ENCODE peak calls at places on chromosomes 16 and 17, in seven cellular contexts. B is T-helper 1 cell; W is AML-193; A is NCI-H1092 treated with DMSO at 0.1 percent for 48 hours; F is CD4-positive, alpha-beta T cell; V is bronchial epithelial cell; P is BE2C. C is an unnamed sample.

GRCh38 chr16:57472665-57473060 is 10.2 kb downstream of the POLR2C start:
- DNase-seq in B (no peak), W (no peak), A (no peak), F (no peak), V (no peak), P (peak; percentile 79), C (no peak)

GRCh38 chr17:30093463-30094147 is 23.0 kb upstream of the NSRP1 start:
- DNase-seq in B (peak; percentile 31), W (peak; percentile 78), A (peak; percentile 58), F (peak; percentile 20), V (peak; percentile 44), P (peak; percentile 27), C (peak; percentile 41)

GRCh38 chr17:19570497-19571151 is 37.0 kb downstream of the SLC47A1 start:
- DNase-seq in B (no peak), W (no peak), A (no peak), F (no peak), V (no peak), P (no peak), C (no peak)

GRCh38 chr17:75695141-75695829 is 26.0 kb upstream of the ITGB4 start:
- DNase-seq in B (no peak), W (no peak), A (no peak), F (no peak), V (peak; percentile 91), P (no peak), C (no peak)

GRCh38 chr17:29726721-29727252 is 104.1 kb upstream of the CORO6 start:
- DNase-seq in B (no peak), W (peak; percentile 89), A (no peak), F (no peak), V (peak; percentile 59), P (peak; percentile 41), C (peak; percentile 66)

GRCh38 chr16:73565925-73566324 is 518.0 kb upstream of the ZFHX3 start:
- DNase-seq in B (no peak), W (no peak), A (no peak), F (no peak), V (no peak), P (no peak), C (no peak)

GRCh38 chr17:61335845-61336655 is 63.6 kb upstream of the TBX2 start:
- DNase-seq in B (no peak), W (no peak), A (peak; percentile 98), F (no peak), V (no peak), P (no peak), C (no peak)

GRCh38 chr16:27448531-27449433 is 46.8 kb downstream of the IL21R start:
- DNase-seq in B (no peak), W (no peak), A (peak; percentile 95), F (no peak), V (no peak), P (no peak), C (no peak)

GRCh38 chr16:20946015-20946629 is 45.6 kb downstream of the LYRM1 start:
- DNase-seq in B (no peak), W (no peak), A (no peak), F (no peak), V (no peak), P (no peak), C (no peak)

GRCh38 chr17:68433911-68434503 is 23.3 kb downstream of the WIPI1 start:
- DNase-seq in B (no peak), W (no peak), A (no peak), F (no peak), V (no peak), P (no peak), C (no peak)

GRCh38 chr16:30839523-30840227 is 52.7 kb upstream of the ZNF629 start:
- DNase-seq in B (no peak), W (no peak), A (no peak), F (no peak), V (no peak), P (no peak), C (no peak)

GRCh38 chr17:2076461-2076984 is 21.6 kb downstream of the HIC1 start:
- DNase-seq in B (no peak), W (no peak), A (peak; percentile 32), F (no peak), V (no peak), P (peak; percentile 85), C (no peak)

GRCh38 chr16:88948781-88949490 is 28.1 kb downstream of the CBFA2T3 start:
- DNase-seq in B (no peak), W (no peak), A (no peak), F (no peak), V (peak; percentile 2), P (no peak), C (no peak)

GRCh38 chr17:3935140-3935542 is 18.9 kb upstream of the P2RX1 start:
- DNase-seq in B (no peak), W (peak; percentile 22), A (peak; percentile 36), F (peak; percentile 25), V (peak; percentile 49), P (peak; percentile 76), C (peak; percentile 45)

GRCh38 chr17:17109231-17109630 is 67.0 kb downstream of the MPRIP start:
- DNase-seq in B (no peak), W (no peak), A (no peak), F (no peak), V (no peak), P (no peak), C (no peak)

GRCh38 chr17:50533720-50534148 is 1.2 kb downstream of the EPN3 start:
- DNase-seq in B (no peak), W (no peak), A (peak; percentile 46), F (no peak), V (no peak), P (peak; percentile 49), C (no peak)

GRCh38 chr17:2173005-2173404 is 118.1 kb downstream of the HIC1 start:
- DNase-seq in B (no peak), W (no peak), A (no peak), F (no peak), V (no peak), P (no peak), C (no peak)

GRCh38 chr16:50268352-50268751 is 2.0 kb downstream of the ADCY7 start:
- DNase-seq in B (no peak), W (no peak), A (no peak), F (no peak), V (no peak), P (no peak), C (peak; percentile 46)

GRCh38 chr17:41494524-41494923 is 4.8 kb upstream of the KRT36 start:
- DNase-seq in B (no peak), W (no peak), A (no peak), F (no peak), V (peak; percentile 62), P (no peak), C (no peak)

GRCh38 chr17:46020023-46020735 is 21.1 kb downstream of the STH start:
- DNase-seq in B (peak; percentile 40), W (no peak), A (no peak), F (peak; percentile 62), V (no peak), P (no peak), C (peak; percentile 74)

GRCh38 chr17:75168998-75169397 is 13.8 kb downstream of the SUMO2 start:
- DNase-seq in B (no peak), W (no peak), A (no peak), F (no peak), V (no peak), P (no peak), C (no peak)

GRCh38 chr17:62794666-62794971 is 13.5 kb downstream of the MARCHF10 start:
- DNase-seq in B (no peak), W (no peak), A (no peak), F (no peak), V (no peak), P (no peak), C (no peak)

GRCh38 chr17:44942456-44942855 is 5.1 kb downstream of the KIF18B start:
- DNase-seq in B (no peak), W (no peak), A (no peak), F (no peak), V (no peak), P (no peak), C (no peak)

GRCh38 chr17:79902146-79902791 is 63.0 kb upstream of the CBX4 start:
- DNase-seq in B (no peak), W (no peak), A (no peak), F (no peak), V (peak; percentile 4), P (no peak), C (no peak)

GRCh38 chr17:82214012-82214628 is 1.5 kb upstream of the CCDC57 start:
- DNase-seq in B (no peak), W (no peak), A (no peak), F (no peak), V (no peak), P (no peak), C (no peak)

GRCh38 chr17:66830451-66830850 is 4.5 kb upstream of the CACNG5 start:
- DNase-seq in B (no peak), W (no peak), A (peak; percentile 20), F (no peak), V (no peak), P (no peak), C (no peak)

GRCh38 chr16:47732806-47733150 is 271.6 kb downstream of the PHKB start:
- DNase-seq in B (no peak), W (no peak), A (no peak), F (no peak), V (peak; percentile 90), P (no peak), C (no peak)

GRCh38 chr16:15654591-15654990 is 4.5 kb downstream of the NDE1 start:
- DNase-seq in B (no peak), W (no peak), A (no peak), F (no peak), V (no peak), P (no peak), C (no peak)

GRCh38 chr17:2194778-2195417 is 108.7 kb downstream of the SMG6 start:
- DNase-seq in B (no peak), W (no peak), A (no peak), F (no peak), V (no peak), P (no peak), C (no peak)

GRCh38 chr17:46194393-46195216 is 1.4 kb upstream of the KANSL1 start:
- DNase-seq in B (peak; percentile 65), W (peak; percentile 84), A (peak; percentile 23), F (peak; percentile 45), V (peak; percentile 42), P (peak; percentile 26), C (peak; percentile 93)

GRCh38 chr17:49434821-49435581 is 20.3 kb upstream of the PHB1 start:
- DNase-seq in B (peak; percentile 28), W (peak; percentile 61), A (peak; percentile 0), F (peak; percentile 25), V (peak; percentile 46), P (peak; percentile 56), C (peak; percentile 20)

GRCh38 chr16:15704545-15704987 is 54.5 kb downstream of the NDE1 start:
- DNase-seq in B (peak; percentile 60), W (peak; percentile 47), A (peak; percentile 28), F (peak; percentile 69), V (peak; percentile 50), P (peak; percentile 72), C (peak; percentile 72)

C was measured in CD4-positive, CD25-positive, alpha-beta regulatory T cell.